ENCODE peak calls at places on chromosomes 3 and 15, in five cellular contexts. A is WERI-Rb-1, Q is heart left ventricle, F is right lobe of liver, L is endodermal cell. U is an unnamed sample. For H3K36me3, the result is how much of the 10 kb centered on the place peaks cover.

GRCh38 chr3:54771050-54771449 is 156.8 kb downstream of the LRTM1 start:
- DNase-seq in A (no peak), Q (no peak), F (no peak), L (no peak), U (no peak)

GRCh38 chr3:111668912-111669488 is 73.9 kb upstream of the ZBED2 start:
- DNase-seq in A (no peak), Q (no peak), F (no peak), L (no peak), U (no peak)

GRCh38 chr3:71478568-71478967 is 105.0 kb downstream of the FOXP1 start:
- DNase-seq in A (no peak), Q (no peak), F (no peak), L (no peak), U (no peak)

GRCh38 chr15:42921049-42921731 is 612 bp upstream of the TTBK2 start:
- DNase-seq in A (peak), Q (peak), F (peak), L (no peak), U (peak)

GRCh38 chr15:28995193-28995592 is 109.4 kb downstream of the APBA2 start:
- DNase-seq in A (no peak), Q (no peak), F (no peak), L (no peak), U (no peak)

GRCh38 chr3:46097691-46098241 is 70.5 kb upstream of the XCR1 start:
- DNase-seq in A (no peak), Q (no peak), F (no peak), L (no peak), U (peak)

GRCh38 chr3:14555835-14556234 is 15.7 kb upstream of the GRIP2 start:
- DNase-seq in A (peak), Q (no peak), F (no peak), L (peak), U (no peak)

GRCh38 chr15:79858469-79858868 is 38.3 kb downstream of the MTHFS start:
- DNase-seq in A (no peak), Q (no peak), F (no peak), L (no peak), U (no peak)

GRCh38 chr15:50262533-50262932 is 3.0 kb downstream of the HDC start:
- DNase-seq in A (no peak), Q (no peak), F (no peak), L (no peak), U (no peak)

GRCh38 chr3:55692958-55693558 is 206.0 kb upstream of the WNT5A start:
- DNase-seq in A (no peak), Q (no peak), F (no peak), L (no peak), U (peak)

GRCh38 chr15:59327942-59328341 is 44.7 kb downstream of the MYO1E start:
- DNase-seq in A (no peak), Q (no peak), F (peak), L (no peak), U (no peak)

GRCh38 chr3:127588675-127589577 is 1.6 kb downstream of the TPRA1 start:
- DNase-seq in A (no peak), Q (peak), F (no peak), L (peak), U (peak)

GRCh38 chr3:21754839-21755238 is 3.8 kb upstream of the ZNF385D start:
- DNase-seq in A (no peak), Q (no peak), F (no peak), L (no peak), U (no peak)

GRCh38 chr3:140726061-140726460 is 48.2 kb downstream of the TRIM42 start:
- DNase-seq in A (no peak), Q (no peak), F (no peak), L (no peak), U (no peak)

GRCh38 chr15:68012911-68013310 is 41.2 kb upstream of the PIAS1 start:
- DNase-seq in A (no peak), Q (no peak), F (no peak), L (no peak), U (no peak)

GRCh38 chr3:172562881-172563835 is 39.9 kb upstream of the TNFSF10 start:
- DNase-seq in A (no peak), Q (no peak), F (no peak), L (no peak), U (peak)

GRCh38 chr15:57332326-57332725 is 44.0 kb upstream of the CGNL1 start:
- DNase-seq in A (no peak), Q (no peak), F (no peak), L (no peak), U (no peak)

GRCh38 chr15:63598467-63599400 is 1.5 kb downstream of the FBXL22 start:
- DNase-seq in A (peak), Q (no peak), F (no peak), L (no peak), U (no peak)

GRCh38 chr15:51917493-51917892 is 54.1 kb downstream of the LEO1 start:
- DNase-seq in A (peak), Q (no peak), F (no peak), L (peak), U (no peak)

GRCh38 chr15:40038267-40038653 is 721 bp downstream of the SRP14 start:
- DNase-seq in A (no peak), Q (no peak), F (no peak), L (no peak), U (no peak)

GRCh38 chr15:44082558-44083151 is 112.4 kb downstream of the FRMD5 start:
- DNase-seq in A (no peak), Q (no peak), F (no peak), L (no peak), U (no peak)

GRCh38 chr3:80606073-80606472 is 838.3 kb upstream of the ROBO1 start:
- DNase-seq in A (no peak), Q (no peak), F (no peak), L (no peak), U (no peak)

GRCh38 chr3:120567370-120568197 is 28.6 kb upstream of the NDUFB4 start:
- DNase-seq in A (peak), Q (no peak), F (no peak), L (peak), U (peak)

GRCh38 chr3:17307889-17308288 is 423.1 kb downstream of the PLCL2 start:
- DNase-seq in A (no peak), Q (no peak), F (no peak), L (peak), U (no peak)
- TF ChIP-seq CTCF in A (no peak), Q (no peak), F (no peak), L (peak), U (no peak)

DNA sequence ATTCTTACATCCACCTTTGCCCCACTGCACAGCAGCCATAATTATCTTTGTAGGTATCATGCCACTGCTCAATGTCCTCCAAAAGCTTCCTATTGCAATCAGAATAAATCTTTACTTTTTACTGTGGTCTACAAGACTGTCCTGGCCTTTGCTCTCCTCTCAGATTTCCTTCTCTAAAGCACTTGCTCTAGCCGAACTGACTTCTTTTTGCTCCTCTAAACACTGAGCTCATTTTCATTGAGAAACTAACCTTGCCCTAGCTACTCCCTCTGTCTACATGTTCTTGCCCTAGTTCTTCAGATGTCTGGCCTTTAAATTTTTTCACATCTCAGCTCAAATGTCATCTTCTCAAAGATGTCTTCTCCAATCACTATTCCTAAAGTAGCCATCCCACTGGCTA is 342.8 kb downstream of the TBC1D5 start:
- DNase-seq in A (no peak), Q (no peak), F (no peak), L (no peak), U (no peak)
- H3K27ac ChIP-seq in A (no peak), Q (no peak), F (no peak), L (no peak), U (no peak)

GRCh38 chr3:196813903-196814302 is 53.8 kb upstream of the SENP5 start:
- DNase-seq in A (no peak), Q (no peak), F (no peak), L (no peak), U (peak)
- H3K36me3 ChIP-seq in A (under half), Q (under half), F (under half), L (half or more), U (half or more)

DNA sequence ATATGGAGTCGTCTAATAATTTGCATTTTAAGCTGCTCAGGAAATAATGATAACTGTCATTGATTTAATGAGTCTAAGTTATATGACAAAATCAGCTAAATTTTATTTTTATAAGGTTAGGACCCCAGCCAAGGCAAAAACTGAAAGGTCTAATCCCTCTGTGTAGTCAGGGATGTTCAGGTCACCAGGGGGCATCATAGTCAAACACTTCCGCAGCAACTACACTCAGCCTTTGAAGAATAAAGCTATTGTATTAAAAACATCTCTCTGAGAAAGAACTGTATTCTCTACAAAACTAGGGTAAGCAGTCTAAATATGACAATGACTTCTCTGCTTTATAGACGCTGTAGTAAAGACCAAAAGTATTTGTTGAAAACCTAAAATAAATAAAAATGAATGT is 15.0 kb downstream of the INTS14 start:
- DNase-seq in A (peak), Q (no peak), F (no peak), L (no peak), U (no peak)
- TF ChIP-seq CTCF in A (peak), Q (peak), F (no peak), L (peak), U (peak)

GRCh38 chr3:129614927-129615363 is 8.5 kb upstream of the PLXND1 start:
- DNase-seq in A (no peak), Q (peak), F (peak), L (no peak), U (no peak)
- H3K27ac ChIP-seq in A (no peak), Q (peak), F (no peak), L (no peak), U (no peak)

DNA sequence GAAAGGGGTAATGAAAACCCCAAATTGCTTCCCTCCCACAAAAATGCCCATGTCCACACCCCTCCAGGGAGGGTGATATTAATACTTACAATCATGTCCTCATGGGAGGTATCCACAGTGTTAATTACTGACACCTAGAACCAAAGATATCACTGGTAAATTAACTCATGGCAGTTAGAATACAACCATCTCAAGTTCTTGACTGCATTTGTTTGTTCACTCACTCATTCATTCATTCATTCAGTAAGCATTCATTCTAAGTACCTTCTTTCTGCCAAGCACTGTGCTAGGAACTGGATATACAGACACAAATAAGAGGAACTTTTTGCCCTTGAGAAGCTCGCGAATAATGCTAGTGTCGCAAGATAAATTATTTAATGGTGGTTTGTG is 3.0 kb downstream of the SEC13 start:
- DNase-seq in A (no peak), Q (no peak), F (no peak), L (no peak), U (no peak)
- H3K36me3 ChIP-seq in A (half or more), Q (under half), F (under half), L (half or more), U (half or more)

GRCh38 chr3:13538520-13539284 is 10.2 kb upstream of the FBLN2 start:
- DNase-seq in A (no peak), Q (peak), F (peak), L (no peak), U (no peak)
- TF ChIP-seq CTCF in A (peak), Q (no peak), F (no peak), L (peak), U (no peak)

U was measured in brain microvascular endothelial cell.